ENCODE peak calls at places on chromosome 19, in eight cellular contexts. One of them, this sample, is unnamed.

GRCh38 chr19:41426952-41427646 is at the start of gene B3GNT8:
- DNase-seq in Karpas-422: peak
- DNase-seq in cardiac fibroblast: peak
- DNase-seq in ovary: peak
- DNase-seq in fibroblast of pulmonary artery: peak
- DNase-seq in left ventricle myocardium inferior: peak
- DNase-seq in HCT116: no peak
- DNase-seq in pancreas: peak
- DNase-seq in this sample: peak

GRCh38 chr19:46697142-46697960 is 19.6 kb downstream of the PRKD2 start:
- DNase-seq in pancreas: peak
- DNase-seq in cardiac fibroblast: peak
- DNase-seq in ovary: peak
- DNase-seq in Karpas-422: peak
- DNase-seq in HCT116: peak
- DNase-seq in fibroblast of pulmonary artery: peak
- DNase-seq in left ventricle myocardium inferior: peak
- DNase-seq in this sample: peak

GRCh38 chr19:645912-646797 is 6.5 kb downstream of the FGF22 start:
- DNase-seq in pancreas: no peak
- DNase-seq in ovary: no peak
- DNase-seq in fibroblast of pulmonary artery: no peak
- DNase-seq in HCT116: no peak
- DNase-seq in Karpas-422: no peak
- DNase-seq in cardiac fibroblast: no peak
- DNase-seq in left ventricle myocardium inferior: no peak
- DNase-seq in this sample: no peak

GRCh38 chr19:44305457-44305856 is 632 bp upstream of the ZNF235 start:
- DNase-seq in left ventricle myocardium inferior: no peak
- DNase-seq in cardiac fibroblast: no peak
- DNase-seq in fibroblast of pulmonary artery: no peak
- DNase-seq in Karpas-422: no peak
- DNase-seq in pancreas: no peak
- DNase-seq in HCT116: no peak
- DNase-seq in ovary: no peak
- DNase-seq in this sample: no peak

GRCh38 chr19:372306-372890 is 27.8 kb upstream of the MIER2 start:
- DNase-seq in Karpas-422: peak
- DNase-seq in cardiac fibroblast: peak
- DNase-seq in fibroblast of pulmonary artery: peak
- DNase-seq in ovary: peak
- DNase-seq in pancreas: no peak
- DNase-seq in HCT116: no peak
- DNase-seq in left ventricle myocardium inferior: peak
- DNase-seq in this sample: peak

GRCh38 chr19:4449022-4449825 is 8.4 kb downstream of the UBXN6 start:
- DNase-seq in pancreas: peak
- DNase-seq in fibroblast of pulmonary artery: no peak
- DNase-seq in left ventricle myocardium inferior: peak
- DNase-seq in ovary: no peak
- DNase-seq in HCT116: no peak
- DNase-seq in cardiac fibroblast: no peak
- DNase-seq in Karpas-422: no peak
- DNase-seq in this sample: no peak

GRCh38 chr19:47157455-47158321 is 27.1 kb downstream of the SAE1 start:
- DNase-seq in ovary: no peak
- DNase-seq in Karpas-422: peak
- DNase-seq in pancreas: no peak
- DNase-seq in left ventricle myocardium inferior: peak
- DNase-seq in cardiac fibroblast: peak
- DNase-seq in HCT116: no peak
- DNase-seq in fibroblast of pulmonary artery: peak
- DNase-seq in this sample: no peak

GRCh38 chr19:4380254-4380727 is 20.1 kb downstream of the SH3GL1 start:
- DNase-seq in cardiac fibroblast: no peak
- DNase-seq in HCT116: no peak
- DNase-seq in left ventricle myocardium inferior: peak
- DNase-seq in pancreas: peak
- DNase-seq in fibroblast of pulmonary artery: no peak
- DNase-seq in Karpas-422: peak
- DNase-seq in ovary: no peak
- DNase-seq in this sample: no peak

GRCh38 chr19:50476224-50476942 is at the start of the genes EMC10 and GARIN5A:
- DNase-seq in left ventricle myocardium inferior: peak
- DNase-seq in cardiac fibroblast: peak
- DNase-seq in pancreas: peak
- DNase-seq in fibroblast of pulmonary artery: peak
- DNase-seq in HCT116: peak
- DNase-seq in Karpas-422: peak
- DNase-seq in ovary: peak
- DNase-seq in this sample: peak

GRCh38 chr19:50475101-50475568 is 1.2 kb upstream of the EMC10 start:
- DNase-seq in Karpas-422: no peak
- DNase-seq in pancreas: no peak
- DNase-seq in HCT116: no peak
- DNase-seq in left ventricle myocardium inferior: no peak
- DNase-seq in cardiac fibroblast: no peak
- DNase-seq in ovary: no peak
- DNase-seq in fibroblast of pulmonary artery: no peak
- DNase-seq in this sample: no peak

GRCh38 chr19:50476943-50477264 is 256 bp upstream of the GARIN5A start:
- DNase-seq in cardiac fibroblast: no peak
- DNase-seq in left ventricle myocardium inferior: no peak
- DNase-seq in ovary: no peak
- DNase-seq in Karpas-422: no peak
- DNase-seq in HCT116: no peak
- DNase-seq in pancreas: no peak
- DNase-seq in fibroblast of pulmonary artery: no peak
- DNase-seq in this sample: no peak

GRCh38 chr19:50477751-50478515 is 1.3 kb upstream of the GARIN5A start:
- DNase-seq in fibroblast of pulmonary artery: no peak
- DNase-seq in Karpas-422: no peak
- DNase-seq in pancreas: no peak
- DNase-seq in HCT116: no peak
- DNase-seq in ovary: no peak
- DNase-seq in cardiac fibroblast: no peak
- DNase-seq in left ventricle myocardium inferior: no peak
- DNase-seq in this sample: no peak

GRCh38 chr19:50475736-50476223 is 527 bp upstream of the EMC10 start:
- DNase-seq in Karpas-422: no peak
- DNase-seq in fibroblast of pulmonary artery: no peak
- DNase-seq in ovary: no peak
- DNase-seq in cardiac fibroblast: no peak
- DNase-seq in left ventricle myocardium inferior: no peak
- DNase-seq in pancreas: no peak
- DNase-seq in HCT116: no peak
- DNase-seq in this sample: no peak
- H3K4me3 ChIP-seq in Karpas-422: no peak
- H3K4me3 ChIP-seq in fibroblast of pulmonary artery: peak
- H3K4me3 ChIP-seq in ovary: peak
- H3K4me3 ChIP-seq in cardiac fibroblast: no peak
- H3K4me3 ChIP-seq in left ventricle myocardium inferior: peak
- H3K4me3 ChIP-seq in pancreas: peak
- H3K4me3 ChIP-seq in HCT116: peak
- H3K4me3 ChIP-seq in this sample: peak

DNA sequence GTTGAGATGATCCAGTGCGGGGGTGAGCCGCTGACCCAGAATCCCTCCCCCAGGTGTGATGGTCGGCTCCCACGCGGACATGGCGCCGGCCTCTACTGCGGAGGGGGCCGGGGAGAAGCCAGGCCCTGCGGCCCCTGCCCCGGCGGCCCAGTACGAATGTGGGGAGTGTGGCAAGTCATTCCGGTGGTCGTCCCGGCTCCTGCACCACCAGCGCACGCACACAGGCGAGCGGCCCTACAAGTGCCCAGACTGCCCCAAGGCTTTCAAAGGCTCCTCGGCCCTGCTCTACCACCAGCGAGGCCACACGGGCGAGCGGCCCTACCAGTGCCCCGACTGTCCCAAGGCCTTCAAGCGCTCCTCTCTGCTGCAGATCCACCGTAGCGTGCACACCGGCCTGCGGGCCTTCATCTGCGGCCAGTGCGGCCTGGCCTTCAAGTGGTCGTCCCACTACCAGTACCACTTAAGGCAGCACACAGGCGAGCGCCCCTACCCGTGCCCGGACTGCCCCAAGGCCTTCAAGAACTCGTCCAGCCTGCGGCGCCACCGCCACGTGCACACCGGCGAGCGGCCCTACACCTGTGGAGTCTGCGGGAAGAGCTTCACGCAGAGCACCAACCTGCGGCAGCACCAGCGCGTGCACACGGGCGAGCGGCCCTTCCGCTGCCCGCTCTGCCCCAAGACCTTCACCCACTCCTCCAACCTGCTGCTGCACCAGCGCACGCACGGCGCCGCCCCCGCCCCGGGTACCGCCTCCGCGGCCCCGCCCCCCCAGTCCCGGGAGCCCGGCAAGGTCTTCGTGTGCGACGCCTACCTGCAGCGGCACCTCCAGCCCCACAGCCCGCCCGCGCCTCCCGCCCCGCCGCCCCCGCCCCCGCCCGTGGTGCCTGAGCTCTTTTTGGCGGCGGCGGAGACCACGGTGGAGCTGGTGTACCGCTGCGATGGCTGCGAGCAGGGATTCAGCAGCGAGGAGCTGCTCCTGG is 3.5 kb upstream of the NAT14 start:
- DNase-seq in cardiac fibroblast: no peak
- DNase-seq in ovary: no peak
- DNase-seq in pancreas: no peak
- DNase-seq in HCT116: no peak
- DNase-seq in Karpas-422: no peak
- DNase-seq in left ventricle myocardium inferior: no peak
- DNase-seq in fibroblast of pulmonary artery: no peak
- DNase-seq in this sample: no peak
- H3K4me3 ChIP-seq in cardiac fibroblast: no peak
- H3K4me3 ChIP-seq in ovary: no peak
- H3K4me3 ChIP-seq in pancreas: no peak
- H3K4me3 ChIP-seq in HCT116: no peak
- H3K4me3 ChIP-seq in Karpas-422: no peak
- H3K4me3 ChIP-seq in left ventricle myocardium inferior: no peak
- H3K4me3 ChIP-seq in fibroblast of pulmonary artery: no peak
- H3K4me3 ChIP-seq in this sample: no peak

GRCh38 chr19:39831679-39832078 is 2.3 kb downstream of the DYRK1B start:
- DNase-seq in cardiac fibroblast: no peak
- DNase-seq in pancreas: no peak
- DNase-seq in ovary: no peak
- DNase-seq in fibroblast of pulmonary artery: no peak
- DNase-seq in Karpas-422: no peak
- DNase-seq in left ventricle myocardium inferior: no peak
- DNase-seq in HCT116: no peak
- DNase-seq in this sample: no peak

GRCh38 chr19:39833160-39833463 is 850 bp downstream of the DYRK1B start:
- DNase-seq in left ventricle myocardium inferior: no peak
- DNase-seq in fibroblast of pulmonary artery: no peak
- DNase-seq in Karpas-422: no peak
- DNase-seq in cardiac fibroblast: no peak
- DNase-seq in HCT116: no peak
- DNase-seq in ovary: no peak
- DNase-seq in pancreas: no peak
- DNase-seq in this sample: no peak

GRCh38 chr19:39833464-39834286 is at the start of gene DYRK1B:
- DNase-seq in pancreas: peak
- DNase-seq in left ventricle myocardium inferior: peak
- DNase-seq in HCT116: no peak
- DNase-seq in Karpas-422: peak
- DNase-seq in ovary: peak
- DNase-seq in cardiac fibroblast: peak
- DNase-seq in fibroblast of pulmonary artery: peak
- DNase-seq in this sample: peak

GRCh38 chr19:39830847-39831246 is 3.1 kb downstream of the DYRK1B start:
- DNase-seq in left ventricle myocardium inferior: no peak
- DNase-seq in cardiac fibroblast: no peak
- DNase-seq in ovary: no peak
- DNase-seq in HCT116: no peak
- DNase-seq in Karpas-422: no peak
- DNase-seq in pancreas: no peak
- DNase-seq in fibroblast of pulmonary artery: no peak
- DNase-seq in this sample: no peak

DNA sequence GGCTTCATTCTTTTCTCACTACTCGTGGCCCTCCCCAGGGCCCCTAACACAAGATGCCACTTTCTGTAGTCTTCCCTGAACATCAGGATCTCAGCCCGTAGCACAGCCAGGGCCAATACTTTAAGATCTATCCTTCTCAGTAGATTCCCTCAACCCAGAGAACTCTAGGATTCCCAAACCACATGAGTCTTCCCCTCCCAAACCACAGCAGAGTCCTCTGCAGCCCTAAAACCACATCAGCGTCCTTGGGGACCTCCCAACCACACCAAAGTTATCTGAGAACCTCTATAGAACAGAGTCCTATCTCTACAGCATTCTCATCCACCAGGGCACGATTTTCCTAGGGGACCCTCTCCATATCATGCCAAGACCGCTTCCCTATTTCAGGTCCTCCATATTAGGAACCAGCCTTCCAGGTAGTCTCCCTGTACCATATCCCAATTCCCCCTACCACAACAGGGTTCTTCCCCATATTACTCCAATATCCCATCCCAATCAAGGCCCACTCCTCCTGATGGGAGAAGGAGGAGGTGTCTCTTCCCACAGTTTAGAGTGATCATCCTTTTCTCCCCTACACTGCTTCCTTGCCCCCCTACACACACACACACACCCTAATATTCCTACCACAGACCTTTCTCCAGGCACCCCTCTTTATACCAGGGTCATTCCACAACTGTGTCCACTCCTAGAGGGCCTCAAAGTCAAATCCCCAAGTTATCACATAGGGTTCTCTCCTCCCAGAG is 1.4 kb downstream of the DYRK1B start:
- DNase-seq in pancreas: no peak
- DNase-seq in cardiac fibroblast: no peak
- DNase-seq in fibroblast of pulmonary artery: no peak
- DNase-seq in ovary: no peak
- DNase-seq in left ventricle myocardium inferior: no peak
- DNase-seq in Karpas-422: no peak
- DNase-seq in HCT116: no peak
- DNase-seq in this sample: no peak
- H3K4me3 ChIP-seq in pancreas: peak
- H3K4me3 ChIP-seq in cardiac fibroblast: peak
- H3K4me3 ChIP-seq in fibroblast of pulmonary artery: peak
- H3K4me3 ChIP-seq in ovary: peak
- H3K4me3 ChIP-seq in left ventricle myocardium inferior: peak
- H3K4me3 ChIP-seq in Karpas-422: peak
- H3K4me3 ChIP-seq in HCT116: no peak
- H3K4me3 ChIP-seq in this sample: peak

DNA sequence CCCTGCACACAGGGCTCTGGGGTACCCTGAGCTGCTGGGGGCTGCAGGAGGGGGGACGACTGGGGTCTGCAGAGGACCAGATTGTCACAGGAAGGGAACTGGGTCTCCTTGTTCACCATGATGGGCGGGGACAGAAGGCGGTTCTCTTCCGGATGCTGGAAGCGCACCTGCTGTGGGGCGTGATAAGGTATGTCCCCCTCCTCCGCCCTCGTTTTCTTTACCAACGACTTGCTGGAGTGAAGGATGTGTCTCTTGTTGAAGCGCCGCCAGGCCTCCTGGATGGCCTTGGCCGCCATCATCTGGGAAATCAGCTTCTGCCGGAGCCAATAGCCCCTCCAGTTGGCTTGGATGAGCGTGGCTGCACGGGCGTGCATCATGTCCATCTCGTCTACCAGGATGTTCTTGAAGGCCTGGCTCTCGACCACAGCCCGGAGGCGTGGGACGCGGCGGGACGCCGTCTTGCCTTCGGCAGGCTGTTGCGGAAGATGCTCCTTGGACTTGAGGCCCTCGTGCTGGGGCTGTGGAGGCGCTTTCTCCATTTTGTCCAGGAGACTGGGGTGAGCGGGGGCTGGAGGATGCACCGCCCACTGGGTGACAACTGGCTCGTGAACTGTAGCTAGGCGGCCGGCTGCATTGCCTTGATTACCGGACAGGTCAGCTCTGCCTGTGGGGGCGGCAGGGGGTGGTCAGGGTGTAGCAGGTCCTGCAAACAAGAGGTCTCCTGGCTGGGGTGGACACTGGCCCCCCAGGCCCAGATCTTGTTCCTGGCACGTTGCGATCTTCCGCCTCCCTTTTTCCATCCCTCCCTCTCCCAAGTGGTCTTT is 7.2 kb downstream of the IQCN start:
- DNase-seq in left ventricle myocardium inferior: no peak
- DNase-seq in HCT116: no peak
- DNase-seq in pancreas: no peak
- DNase-seq in Karpas-422: no peak
- DNase-seq in fibroblast of pulmonary artery: no peak
- DNase-seq in ovary: peak
- DNase-seq in cardiac fibroblast: no peak
- DNase-seq in this sample: no peak
- H3K4me3 ChIP-seq in left ventricle myocardium inferior: no peak
- H3K4me3 ChIP-seq in HCT116: no peak
- H3K4me3 ChIP-seq in pancreas: no peak
- H3K4me3 ChIP-seq in Karpas-422: no peak
- H3K4me3 ChIP-seq in fibroblast of pulmonary artery: no peak
- H3K4me3 ChIP-seq in ovary: no peak
- H3K4me3 ChIP-seq in cardiac fibroblast: no peak
- H3K4me3 ChIP-seq in this sample: no peak